ENCODE peak calls at places on chromosomes 1 and 21, in four cellular contexts. Z is WERI-Rb-1; Y is tibial artery; B is central memory CD4-positive, alpha-beta T cell. L is an unnamed sample.

GRCh38 chr1:30505853-30506784 is 217.3 kb downstream of the MATN1 start:
- DNase-seq in Z (no peak), Y (peak; percentile 24), B (no peak), L (no peak)

GRCh38 chr1:93219443-93219842 is 38.9 kb downstream of the CCDC18 start:
- DNase-seq in Z (no peak), Y (no peak), B (peak; percentile 8), L (no peak)

GRCh38 chr1:27402349-27402754 is 9.9 kb downstream of the GPR3 start:
- DNase-seq in Z (peak; percentile 57), Y (peak; percentile 94), B (no peak), L (no peak)

GRCh38 chr1:41274827-41275519 is 32.9 kb upstream of the SCMH1 start:
- DNase-seq in Z (no peak), Y (no peak), B (no peak), L (no peak)

GRCh38 chr1:236391008-236391407 is 3.1 kb upstream of the EDARADD start:
- DNase-seq in Z (no peak), Y (no peak), B (no peak), L (no peak)

GRCh38 chr1:196535727-196536126 is 72.5 kb downstream of the KCNT2 start:
- DNase-seq in Z (peak; percentile 68), Y (no peak), B (no peak), L (no peak)

GRCh38 chr1:118995312-118996016 is 7.3 kb upstream of the TBX15 start:
- DNase-seq in Z (no peak), Y (no peak), B (no peak), L (no peak)

GRCh38 chr1:63320024-63320799 is 2.2 kb upstream of the FOXD3 start:
- DNase-seq in Z (no peak), Y (no peak), B (no peak), L (peak; percentile 68)

GRCh38 chr1:212478467-212479025 is 45.8 kb downstream of the NENF start:
- DNase-seq in Z (no peak), Y (peak; percentile 60), B (no peak), L (no peak)

GRCh38 chr21:43305811-43306311 is 121.1 kb downstream of the SIK1 start:
- DNase-seq in Z (no peak), Y (peak; percentile 63), B (no peak), L (no peak)

GRCh38 chr21:43767980-43768867 is 7.9 kb downstream of the CSTB start:
- DNase-seq in Z (no peak), Y (no peak), B (no peak), L (peak; percentile 87)

GRCh38 chr1:94859157-94859556 is 39.0 kb downstream of the SLC44A3 start:
- DNase-seq in Z (no peak), Y (no peak), B (no peak), L (no peak)

GRCh38 chr1:97017895-97018294 is 296.3 kb downstream of the PTBP2 start:
- DNase-seq in Z (no peak), Y (no peak), B (no peak), L (no peak)

GRCh38 chr21:42043201-42043895 is 27.8 kb upstream of the UMODL1 start:
- DNase-seq in Z (no peak), Y (no peak), B (no peak), L (no peak)

GRCh38 chr1:240803151-240803550 is 191.2 kb upstream of the GREM2 start:
- DNase-seq in Z (no peak), Y (no peak), B (no peak), L (no peak)

GRCh38 chr1:234969011-234969441 is 159.6 kb downstream of the TOMM20 start:
- DNase-seq in Z (no peak), Y (no peak), B (no peak), L (no peak)

GRCh38 chr1:174116042-174116441 is 43.3 kb upstream of the RABGAP1L start:
- DNase-seq in Z (no peak), Y (no peak), B (no peak), L (no peak)

GRCh38 chr1:91311672-91312071 is 93.0 kb downstream of the HFM1 start:
- DNase-seq in Z (no peak), Y (no peak), B (no peak), L (no peak)

GRCh38 chr1:112393634-112393976 is 2.4 kb upstream of the CTTNBP2NL start:
- DNase-seq in Z (no peak), Y (no peak), B (no peak), L (no peak)

GRCh38 chr1:152110860-152111514 is 4.3 kb downstream of the TCHH start:
- DNase-seq in Z (peak; percentile 53), Y (no peak), B (peak; percentile 8), L (peak; percentile 80)

GRCh38 chr1:61082336-61083013 is at the start of gene NFIA:
- DNase-seq in Z (peak; percentile 22), Y (peak; percentile 81), B (peak; percentile 32), L (peak; percentile 91)

GRCh38 chr1:188668083-188668482 is 1809.6 kb downstream of the BRINP3 start:
- DNase-seq in Z (no peak), Y (no peak), B (no peak), L (no peak)

GRCh38 chr1:193014354-193014753 is 44.8 kb downstream of the UCHL5 start:
- DNase-seq in Z (no peak), Y (no peak), B (no peak), L (no peak)

GRCh38 chr1:30757196-30757949 is at the start of gene LAPTM5:
- DNase-seq in Z (no peak), Y (peak; percentile 79), B (peak; percentile 71), L (peak; percentile 85)

GRCh38 chr1:184060316-184060715 is 8.8 kb downstream of the TSEN15 start:
- DNase-seq in Z (no peak), Y (no peak), B (no peak), L (no peak)

GRCh38 chr1:231931146-231931545 is 304.6 kb downstream of the DISC1 start:
- DNase-seq in Z (no peak), Y (no peak), B (no peak), L (no peak)

GRCh38 chr1:41762251-41762650 is 156.5 kb downstream of the HIVEP3 start:
- DNase-seq in Z (no peak), Y (no peak), B (no peak), L (no peak)

GRCh38 chr1:181556606-181557005 is 73.3 kb downstream of the CACNA1E start:
- DNase-seq in Z (no peak), Y (no peak), B (no peak), L (no peak)

GRCh38 chr21:18499761-18500376 is 96.3 kb upstream of the TMPRSS15 start:
- DNase-seq in Z (peak; percentile 19), Y (no peak), B (no peak), L (no peak)

GRCh38 chr1:169024800-169025253 is 81.7 kb upstream of the ATP1B1 start:
- DNase-seq in Z (no peak), Y (no peak), B (no peak), L (no peak)

GRCh38 chr1:156492591-156493080 is 7.9 kb downstream of the MEF2D start:
- DNase-seq in Z (no peak), Y (no peak), B (no peak), L (no peak)